ENCODE peak calls at places on chromosomes 11 and 22, in four cellular contexts. D is SK-N-SH, W is Peyer's patch, K is body of pancreas. X is an unnamed sample.

GRCh38 chr11:77089004-77089545 is 13.6 kb upstream of the OMP start:
- DNase-seq in D (no peak), W (no peak), K (peak; percentile 1), X (no peak)

GRCh38 chr11:65501530-65502273 is 2.9 kb downstream of the MALAT1 start:
- DNase-seq in D (no peak), W (peak; percentile 41), K (no peak), X (no peak)

GRCh38 chr11:8068605-8069221 is 12.3 kb upstream of the TUB start:
- DNase-seq in D (peak; percentile 70), W (peak; percentile 74), K (peak; percentile 53), X (peak; percentile 45)

GRCh38 chr11:14974723-14975587 is 2.8 kb upstream of the CALCA start:
- DNase-seq in D (peak; percentile 65), W (peak; percentile 67), K (peak; percentile 68), X (peak; percentile 94)

GRCh38 chr11:125114518-125114917 is 3.1 kb upstream of the TMEM218 start:
- DNase-seq in D (no peak), W (no peak), K (no peak), X (peak; percentile 84)

GRCh38 chr11:73671701-73672100 is 25.3 kb downstream of the PLEKHB1 start:
- DNase-seq in D (no peak), W (no peak), K (no peak), X (no peak)

GRCh38 chr11:65606876-65607613 is 7.0 kb downstream of the MAP3K11 start:
- DNase-seq in D (peak; percentile 100), W (peak; percentile 88), K (peak; percentile 75), X (peak; percentile 100)

GRCh38 chr22:32248276-32248675 is 6.9 kb downstream of the SLC5A4 start:
- DNase-seq in D (no peak), W (no peak), K (no peak), X (no peak)

GRCh38 chr11:17544181-17544622 is at the start of gene USH1C:
- DNase-seq in D (peak; percentile 76), W (peak; percentile 80), K (peak; percentile 65), X (peak; percentile 94)

GRCh38 chr11:118217575-118217974 is 7.2 kb downstream of the JAML start:
- DNase-seq in D (no peak), W (no peak), K (no peak), X (no peak)

GRCh38 chr11:39327302-39327701 is 2132.2 kb downstream of the LRRC4C start:
- DNase-seq in D (no peak), W (no peak), K (peak; percentile 68), X (no peak)

GRCh38 chr11:58625826-58626460 is 3.5 kb downstream of the CNTF start:
- DNase-seq in D (no peak), W (no peak), K (no peak), X (no peak)

GRCh38 chr11:64787526-64788320 is 9.4 kb upstream of the SF1 start:
- DNase-seq in D (peak; percentile 82), W (peak; percentile 90), K (peak; percentile 81), X (peak; percentile 92)

GRCh38 chr11:124878497-124879228 is 13.4 kb downstream of the ROBO3 start:
- DNase-seq in D (peak; percentile 3), W (no peak), K (no peak), X (no peak)

GRCh38 chr11:133501643-133502535 is 30.4 kb downstream of the OPCML start:
- DNase-seq in D (no peak), W (no peak), K (peak; percentile 9), X (no peak)

GRCh38 chr11:14518820-14519219 is 1.4 kb downstream of the PSMA1 start:
- DNase-seq in D (no peak), W (no peak), K (no peak), X (no peak)

GRCh38 chr11:5992604-5993251 is 5.9 kb upstream of the OR52L1 start:
- DNase-seq in D (peak; percentile 45), W (no peak), K (no peak), X (no peak)

GRCh38 chr11:13269775-13270174 is 7.8 kb upstream of the BMAL1 start:
- DNase-seq in D (no peak), W (no peak), K (no peak), X (no peak)

GRCh38 chr11:72813740-72814138 is 472 bp upstream of the ATG16L2 start:
- DNase-seq in D (peak; percentile 91), W (peak; percentile 91), K (peak; percentile 87), X (no peak)

GRCh38 chr11:109432105-109432504 is 10.1 kb downstream of the C11orf87 start:
- DNase-seq in D (no peak), W (no peak), K (no peak), X (no peak)

GRCh38 chr22:23128269-23129108 is 13.3 kb downstream of the RSPH14 start:
- DNase-seq in D (peak; percentile 90), W (peak; percentile 88), K (peak; percentile 78), X (peak; percentile 95)
- H3K36me3 ChIP-seq in D (no peaks in the 10 kb centered on the region), W (no peaks in the 10 kb centered on the region), K (no peaks in the 10 kb centered on the region), X (no peaks in the 10 kb centered on the region)

GRCh38 chr11:71120346-71120963 is 131.9 kb downstream of the SHANK2 start:
- DNase-seq in D (no peak), W (no peak), K (peak; percentile 81), X (peak; percentile 95)
- TF ChIP-seq CTCF in D (no peak), W (no peak), K (peak; percentile 83), X (peak; percentile 90)

GRCh38 chr22:21646608-21647590 is 4.8 kb downstream of the SDF2L1 start:
- DNase-seq in D (peak; percentile 79), W (peak; percentile 94), K (peak; percentile 88), X (peak; percentile 91)
- H3K36me3 ChIP-seq in D (no peaks in the 10 kb centered on the region), W (no peaks in the 10 kb centered on the region), K (peaks cover 2% of the 10 kb centered on the region), X (peaks cover 31% of the 10 kb centered on the region)

DNA sequence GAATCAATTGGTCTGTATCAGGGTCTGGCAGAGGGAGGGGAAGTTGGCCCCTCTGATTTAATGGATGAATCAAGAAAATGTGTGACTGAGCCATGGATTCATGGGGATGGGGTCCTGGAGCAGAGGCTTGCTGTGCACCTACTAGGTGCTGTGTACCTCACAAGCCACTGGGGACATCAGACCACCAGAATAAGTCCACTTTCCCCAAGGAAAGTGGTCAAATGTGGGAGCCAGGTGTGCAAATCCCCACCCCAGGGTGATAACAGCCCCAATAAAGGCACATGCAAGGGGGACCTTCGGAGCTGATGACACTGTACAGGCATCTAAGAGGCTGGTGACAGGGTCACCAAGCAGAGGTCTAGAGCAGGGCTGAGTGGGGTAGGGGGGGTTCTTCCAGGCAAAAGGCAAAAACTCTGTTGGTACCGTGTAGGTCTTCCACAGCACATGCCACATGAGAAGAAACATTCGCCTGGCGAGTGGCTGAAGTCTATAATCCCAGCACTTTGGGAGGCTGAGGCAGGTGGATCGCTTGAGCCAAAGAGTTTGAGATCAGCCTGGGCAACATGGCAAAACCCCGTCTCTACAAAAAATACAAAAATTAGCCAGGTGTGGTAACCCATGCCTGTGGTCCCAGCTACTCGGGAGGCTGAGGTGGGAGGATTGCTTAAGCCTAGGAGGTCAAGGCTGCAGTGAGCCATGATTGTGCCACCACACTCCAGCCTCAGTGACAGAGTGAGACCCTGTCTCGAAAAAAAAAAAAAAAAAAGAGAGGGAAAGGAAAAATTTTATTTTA is 28.8 kb downstream of the TXN2 start:
- DNase-seq in D (no peak), W (no peak), K (no peak), X (no peak)
- TF ChIP-seq CTCF in D (no peak), W (no peak), K (no peak), X (peak; percentile 25)

GRCh38 chr11:587546-587945 is 11.3 kb downstream of the PHRF1 start:
- DNase-seq in D (no peak), W (no peak), K (no peak), X (no peak)
- H3K36me3 ChIP-seq in D (peaks cover 27% of the 10 kb centered on the region), W (no peaks in the 10 kb centered on the region), K (peaks cover 31% of the 10 kb centered on the region), X (peaks cover 63% of the 10 kb centered on the region)

X was measured in endodermal cell.